ENCODE peak calls at places on chromosome 19, in five cellular contexts. O, F, A, Z and T are unnamed samples.
A peak's percentile ranks its signal among the peaks of the same experiment; 100 is the strongest.

GRCh38 chr19:44731081-44731480 is 17.4 kb upstream of the BCL3 start:
- DNase-seq in Z (no peak), A (no peak), F (no peak), O (no peak), T (no peak)

GRCh38 chr19:42246143-42246868 is 3.9 kb upstream of the GSK3A start:
- DNase-seq in F (peak; percentile 77), A (peak; percentile 72), O (peak; percentile 65), Z (peak; percentile 94), T (peak; percentile 75)

GRCh38 chr19:44623626-44624025 is 10.3 kb downstream of the IGSF23 start:
- DNase-seq in F (no peak), Z (no peak), A (no peak), O (no peak), T (no peak)

GRCh38 chr19:6963937-6964336 is 57.3 kb downstream of the MBD3L2B start:
- DNase-seq in O (peak; percentile 30), F (peak; percentile 43), Z (no peak), A (no peak), T (peak; percentile 11)

GRCh38 chr19:7632340-7633203 is 947 bp downstream of the PCP2 start:
- DNase-seq in O (no peak), A (no peak), Z (no peak), F (no peak), T (no peak)

GRCh38 chr19:6925801-6926751 is 38.7 kb downstream of the ADGRE1 start:
- DNase-seq in Z (peak; percentile 46), F (no peak), O (no peak), A (no peak), T (no peak)

GRCh38 chr19:38559428-38560401 is 58.0 kb downstream of the MAP4K1 start:
- DNase-seq in F (no peak), O (no peak), A (no peak), Z (no peak), T (no peak)

GRCh38 chr19:42279148-42279901 is 10.3 kb downstream of the CIC start:
- DNase-seq in F (no peak), A (no peak), O (peak; percentile 9), Z (no peak), T (no peak)

GRCh38 chr19:46254776-46255175 is 25.2 kb downstream of the IGFL1 start:
- DNase-seq in Z (no peak), O (no peak), A (no peak), F (no peak), T (no peak)

GRCh38 chr19:13808856-13809255 is 13.6 kb downstream of the ZSWIM4 start:
- DNase-seq in Z (no peak), F (no peak), O (no peak), A (no peak), T (no peak)

GRCh38 chr19:52963229-52963760 is 614 bp upstream of the ZNF816 start:
- DNase-seq in A (no peak), Z (no peak), F (peak; percentile 66), O (no peak), T (peak; percentile 40)

GRCh38 chr19:17530586-17530985 is 19.1 kb downstream of the PGLS start:
- DNase-seq in O (no peak), F (peak; percentile 66), Z (no peak), A (no peak), T (peak; percentile 57)

GRCh38 chr19:53333071-53333465 is 481 bp upstream of the ZNF845 start:
- DNase-seq in O (peak; percentile 4), F (no peak), Z (peak; percentile 14), A (no peak), T (peak; percentile 65)

GRCh38 chr19:15538774-15539173 is 30.4 kb downstream of the CYP4F22 start:
- DNase-seq in O (peak; percentile 20), A (no peak), F (no peak), Z (no peak), T (no peak)

GRCh38 chr19:16051254-16052025 is 24.9 kb upstream of the TPM4 start:
- DNase-seq in O (peak; percentile 52), A (peak; percentile 47), F (no peak), Z (no peak), T (no peak)

GRCh38 chr19:10135551-10136334 is 16.0 kb upstream of the EIF3G start:
- DNase-seq in Z (no peak), F (no peak), O (no peak), A (no peak), T (no peak)

GRCh38 chr19:50417138-50417849 is 1.4 kb upstream of the SPIB start:
- DNase-seq in F (no peak), O (no peak), A (no peak), Z (no peak), T (no peak)

GRCh38 chr19:21604351-21604926 is 99.0 kb downstream of the ZNF429 start:
- DNase-seq in O (no peak), F (peak; percentile 52), A (no peak), Z (no peak), T (no peak)

GRCh38 chr19:50191270-50191669 is 12.2 kb upstream of the MYH14 start:
- DNase-seq in A (no peak), F (no peak), Z (no peak), O (no peak), T (no peak)

GRCh38 chr19:5615756-5616327 is 6.7 kb downstream of the SAFB2 start:
- DNase-seq in A (no peak), F (no peak), O (no peak), Z (no peak), T (no peak)

GRCh38 chr19:19650331-19650730 is 6.9 kb upstream of the GMIP start:
- DNase-seq in Z (no peak), F (no peak), A (no peak), O (no peak), T (no peak)

DNA sequence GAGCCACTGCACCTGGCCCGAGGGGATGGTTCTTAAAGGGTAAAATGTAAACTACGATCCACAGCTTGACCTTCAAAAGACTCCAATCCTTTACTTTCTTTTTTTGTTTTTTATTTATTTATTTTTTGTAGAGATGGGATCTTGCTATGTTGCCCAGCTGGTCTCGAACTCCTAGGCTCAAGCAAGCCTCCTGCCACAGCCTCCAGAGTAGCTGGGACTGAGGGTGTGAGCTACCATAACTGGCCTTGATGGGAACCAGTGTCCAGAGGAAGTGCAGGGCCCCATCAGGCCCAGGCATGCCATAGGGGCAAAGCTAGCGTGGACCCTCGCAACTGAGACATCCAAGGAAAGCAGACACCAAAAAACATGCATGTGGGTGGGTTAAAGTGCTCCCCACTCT is 14.2 kb upstream of the TLE6 start:
- DNase-seq in F (no peak), O (no peak), A (no peak), Z (no peak), T (no peak)
- TF ChIP-seq JUN in F (no peak), O (no peak), A (no peak), Z (no peak), T (no peak)

DNA sequence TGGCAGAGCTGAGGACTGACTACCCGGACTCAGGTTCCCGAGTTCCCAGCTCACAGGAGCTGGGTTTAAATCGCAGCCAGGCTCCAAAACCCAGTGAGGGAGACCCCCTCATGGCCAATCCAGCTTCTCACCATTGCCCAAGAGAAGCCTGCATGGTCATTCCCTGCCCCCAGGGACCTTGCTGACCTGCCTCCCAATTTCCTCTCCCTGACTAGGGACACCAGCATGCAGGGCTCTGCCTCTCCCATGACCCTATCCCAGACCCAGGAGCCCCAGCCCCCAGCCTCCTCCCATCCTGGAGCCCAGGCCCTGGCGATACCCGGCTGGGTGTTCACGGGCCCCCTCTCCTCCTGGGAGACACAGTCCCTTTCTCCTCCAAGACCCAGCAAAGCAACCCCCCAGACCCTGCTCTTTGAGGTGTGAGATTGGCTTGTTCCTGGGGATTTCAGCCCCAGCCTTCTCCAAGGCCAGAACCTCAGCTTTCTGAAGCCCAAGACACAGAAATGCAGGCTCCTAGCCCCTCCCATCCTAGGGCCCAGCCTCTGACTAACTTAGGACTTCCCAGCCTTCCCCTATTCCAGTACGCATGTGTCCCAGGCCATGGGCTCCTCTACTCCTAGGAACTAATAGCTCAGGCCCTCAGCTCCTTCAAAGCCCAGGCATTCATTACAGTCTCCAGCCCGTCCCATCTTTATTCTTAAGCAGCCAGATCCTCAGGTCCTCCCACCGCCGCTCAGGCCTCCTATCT is 1.1 kb downstream of the GYS1 start:
- DNase-seq in Z (peak; percentile 75), F (no peak), A (peak; percentile 70), O (peak; percentile 73), T (no peak)
- TF ChIP-seq JUN in Z (no peak), F (no peak), A (no peak), O (no peak), T (no peak)

GRCh38 chr19:11480927-11481776 is at the start of gene ELAVL3:
- DNase-seq in F (peak; percentile 76), A (no peak), O (no peak), Z (no peak), T (peak; percentile 69)

GRCh38 chr19:11479090-11479469 is 1.8 kb downstream of the ELAVL3 start:
- DNase-seq in O (no peak), Z (no peak), F (no peak), A (no peak), T (no peak)

GRCh38 chr19:11478167-11479089 is 2.4 kb downstream of the ELAVL3 start:
- DNase-seq in A (no peak), Z (no peak), O (peak; percentile 32), F (no peak), T (no peak)

GRCh38 chr19:11480081-11480926 is 542 bp downstream of the ELAVL3 start:
- DNase-seq in F (no peak), Z (no peak), O (no peak), A (no peak), T (peak; percentile 26)

DNA sequence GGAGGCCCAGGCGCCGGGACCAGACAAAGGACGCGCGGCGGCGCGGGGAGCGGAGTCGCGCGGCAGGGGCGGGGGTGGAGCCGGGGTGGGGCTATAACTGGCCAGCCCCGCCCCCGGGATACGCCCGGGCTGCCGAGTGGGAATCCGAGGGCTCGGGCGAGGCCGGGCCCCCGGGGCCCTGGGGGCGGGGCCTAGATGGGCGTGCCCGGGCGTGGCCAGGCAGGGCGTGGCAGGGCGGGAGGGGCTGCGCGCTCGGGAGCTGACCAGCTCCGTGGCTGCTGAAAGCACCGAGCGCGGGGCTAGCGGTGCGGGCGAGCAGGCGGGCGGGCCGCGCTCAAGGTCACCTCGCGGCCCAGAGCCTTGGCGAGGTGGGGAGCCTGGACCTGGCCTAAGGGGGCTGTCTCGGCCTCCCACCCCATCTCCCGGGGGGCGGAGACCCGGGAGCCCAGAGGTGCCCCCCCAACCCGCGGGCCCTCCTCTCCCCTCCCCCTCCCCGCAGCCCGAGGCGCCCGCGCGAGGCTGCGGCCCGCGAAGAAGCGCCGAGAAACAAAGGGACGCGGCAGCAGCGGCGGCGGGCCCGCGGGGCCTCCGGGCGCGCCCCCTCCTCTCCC is 1.3 kb downstream of the ELAVL3 start:
- DNase-seq in F (peak; percentile 97), A (no peak), Z (no peak), O (peak; percentile 93), T (peak; percentile 93)
- TF ChIP-seq JUN in F (no peak), A (no peak), Z (no peak), O (peak; percentile 49), T (peak; percentile 42)

GRCh38 chr19:4354282-4354681 is 10.9 kb downstream of the MPND start:
- DNase-seq in O (no peak), F (no peak), A (no peak), Z (no peak), T (no peak)
- TF ChIP-seq JUN in O (no peak), F (no peak), A (no peak), Z (no peak), T (no peak)

DNA sequence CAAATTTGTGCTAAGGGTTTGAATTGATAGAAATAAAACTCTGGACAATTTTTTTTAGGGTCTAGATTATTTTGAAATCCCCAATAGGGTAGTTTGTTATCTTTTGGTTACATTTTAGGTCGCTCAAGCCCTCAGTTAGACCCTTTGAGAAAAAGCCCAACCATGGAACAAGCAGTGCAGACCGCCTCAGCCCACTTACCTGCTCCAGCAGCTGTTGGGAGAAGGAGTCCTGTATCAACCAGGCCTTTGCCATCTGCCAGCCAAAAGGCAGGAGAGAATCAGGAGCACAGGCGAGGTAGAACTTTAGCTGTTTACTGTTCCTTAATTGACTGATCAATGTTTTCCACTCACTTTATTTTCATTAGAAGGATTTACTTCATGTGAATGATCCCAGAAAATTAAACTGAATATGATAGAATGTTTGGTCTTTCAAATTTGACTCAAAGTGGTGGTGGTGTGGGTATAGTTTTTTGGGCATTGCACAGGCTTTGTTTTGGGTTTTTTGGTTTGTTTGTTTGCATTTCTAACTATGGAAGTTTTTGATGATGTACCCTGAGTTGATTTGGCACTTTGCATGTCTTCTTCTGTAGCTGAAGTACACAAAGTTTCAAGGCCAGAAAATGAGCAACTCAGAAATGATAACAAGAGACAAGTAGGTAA is 39.2 kb upstream of the GARRE1 start:
- DNase-seq in Z (no peak), F (no peak), A (no peak), O (no peak), T (no peak)
- TF ChIP-seq JUN in Z (no peak), F (no peak), A (no peak), O (no peak), T (no peak)